ENCODE peak calls at places on chromosomes 11 and 22, in seven cellular contexts. O is vagina, V is A549, Z is heart left ventricle, H is HepG2, J is transverse colon, E is esophagus muscularis mucosa. Y is an unnamed sample.

GRCh38 chr11:127804775-127805446 is 782.4 kb downstream of the ETS1 start:
- DNase-seq in H (no peak), E (no peak), O (no peak), V (no peak), Z (no peak), J (no peak), Y (no peak)

GRCh38 chr22:32531955-32532818 is 57.6 kb downstream of the FBXO7 start:
- DNase-seq in J (peak), E (no peak), H (peak), O (no peak), Z (peak), V (no peak), Y (peak)

GRCh38 chr22:19042285-19043110 is 79.7 kb downstream of the DGCR2 start:
- DNase-seq in Z (no peak), V (no peak), J (no peak), E (no peak), O (no peak), H (no peak), Y (no peak)

GRCh38 chr11:6397156-6397555 is 6.9 kb downstream of the SMPD1 start:
- DNase-seq in H (no peak), Z (no peak), E (no peak), J (no peak), V (no peak), O (no peak), Y (no peak)

GRCh38 chr11:57646756-57647303 is 2.9 kb downstream of the YPEL4 start:
- DNase-seq in O (no peak), Z (no peak), E (no peak), V (no peak), J (no peak), H (no peak), Y (no peak)

GRCh38 chr11:96234866-96235441 is 108.0 kb downstream of the MAML2 start:
- DNase-seq in O (no peak), E (no peak), Z (no peak), H (no peak), J (no peak), V (no peak), Y (no peak)

GRCh38 chr11:108432783-108433182 is 34.5 kb downstream of the C11orf65 start:
- DNase-seq in E (no peak), O (no peak), H (no peak), V (no peak), Z (no peak), J (no peak), Y (peak)

GRCh38 chr11:69245491-69246345 is 48.2 kb upstream of the MYEOV start:
- DNase-seq in Z (peak), V (no peak), E (no peak), J (no peak), O (peak), H (no peak), Y (no peak)

GRCh38 chr11:131300304-131300703 is 70.1 kb upstream of the NTM start:
- DNase-seq in E (no peak), V (no peak), H (no peak), O (no peak), J (no peak), Z (no peak), Y (no peak)

GRCh38 chr11:68200639-68201038 is 12.5 kb downstream of the KMT5B start:
- DNase-seq in H (no peak), J (no peak), O (no peak), V (no peak), Z (no peak), E (no peak), Y (no peak)

GRCh38 chr11:706439-706956 is 467 bp downstream of the EPS8L2 start:
- DNase-seq in H (no peak), V (peak), Z (no peak), O (no peak), E (no peak), J (peak), Y (peak)

GRCh38 chr11:76761959-76762358 is 21.2 kb upstream of the TSKU start:
- DNase-seq in Z (no peak), J (no peak), H (no peak), E (no peak), V (no peak), O (no peak), Y (no peak)

GRCh38 chr11:63553759-63554158 is 9.4 kb downstream of the PLAAT2 start:
- DNase-seq in J (no peak), V (no peak), E (no peak), H (no peak), O (no peak), Z (no peak), Y (no peak)

GRCh38 chr11:2186669-2187266 is 15.2 kb upstream of the TH start:
- DNase-seq in Z (no peak), E (no peak), V (peak), O (no peak), H (peak), J (peak), Y (no peak)

GRCh38 chr22:19061471-19062138 is 60.6 kb downstream of the DGCR2 start:
- DNase-seq in J (no peak), H (no peak), V (no peak), Z (no peak), O (no peak), E (no peak), Y (no peak)

GRCh38 chr11:124832571-124832970 is 32.4 kb upstream of the MSANTD2 start:
- DNase-seq in Z (no peak), H (no peak), V (no peak), O (no peak), E (no peak), J (no peak), Y (no peak)

GRCh38 chr22:46040471-46041465 is 63.8 kb upstream of the WNT7B start:
- DNase-seq in Z (no peak), J (no peak), O (no peak), H (no peak), E (no peak), V (no peak), Y (no peak)

GRCh38 chr11:11552688-11553087 is 69.1 kb downstream of the GALNT18 start:
- DNase-seq in J (peak), Z (no peak), V (no peak), E (no peak), H (no peak), O (no peak), Y (no peak)

GRCh38 chr11:110716361-110716760 is 4.1 kb upstream of the ARHGAP20 start:
- DNase-seq in O (no peak), E (no peak), J (no peak), Z (no peak), H (no peak), V (no peak), Y (no peak)

GRCh38 chr22:33054276-33054675 is 3.9 kb downstream of the SYN3 start:
- DNase-seq in J (no peak), O (no peak), E (no peak), Z (no peak), H (no peak), V (no peak), Y (no peak)

GRCh38 chr11:690738-691633 is 4.0 kb downstream of the DEAF1 start:
- DNase-seq in O (no peak), H (no peak), V (no peak), E (no peak), J (peak), Z (no peak), Y (no peak)

GRCh38 chr11:61891331-61892084 is at the start of gene FADS3:
- DNase-seq in H (peak), J (peak), Z (peak), E (peak), O (no peak), V (peak), Y (peak)
- TF ChIP-seq POLR2A in H (no peak), J (peak), Z (peak), E (peak), O (peak), V (peak), Y (peak)

GRCh38 chr11:78211565-78211964 is 22.8 kb downstream of the USP35 start:
- DNase-seq in O (no peak), H (no peak), E (no peak), V (no peak), Z (no peak), J (no peak), Y (no peak)

GRCh38 chr11:78209478-78209877 is 20.8 kb downstream of the USP35 start:
- DNase-seq in H (no peak), V (no peak), E (no peak), J (no peak), Z (no peak), O (no peak), Y (no peak)

GRCh38 chr11:78208257-78209165 is 19.8 kb downstream of the USP35 start:
- DNase-seq in J (no peak), Z (no peak), H (peak), E (no peak), O (no peak), V (no peak), Y (no peak)

GRCh38 chr11:78207532-78208256 is 19.0 kb downstream of the USP35 start:
- DNase-seq in J (no peak), O (no peak), E (no peak), V (no peak), Z (no peak), H (no peak), Y (no peak)

DNA sequence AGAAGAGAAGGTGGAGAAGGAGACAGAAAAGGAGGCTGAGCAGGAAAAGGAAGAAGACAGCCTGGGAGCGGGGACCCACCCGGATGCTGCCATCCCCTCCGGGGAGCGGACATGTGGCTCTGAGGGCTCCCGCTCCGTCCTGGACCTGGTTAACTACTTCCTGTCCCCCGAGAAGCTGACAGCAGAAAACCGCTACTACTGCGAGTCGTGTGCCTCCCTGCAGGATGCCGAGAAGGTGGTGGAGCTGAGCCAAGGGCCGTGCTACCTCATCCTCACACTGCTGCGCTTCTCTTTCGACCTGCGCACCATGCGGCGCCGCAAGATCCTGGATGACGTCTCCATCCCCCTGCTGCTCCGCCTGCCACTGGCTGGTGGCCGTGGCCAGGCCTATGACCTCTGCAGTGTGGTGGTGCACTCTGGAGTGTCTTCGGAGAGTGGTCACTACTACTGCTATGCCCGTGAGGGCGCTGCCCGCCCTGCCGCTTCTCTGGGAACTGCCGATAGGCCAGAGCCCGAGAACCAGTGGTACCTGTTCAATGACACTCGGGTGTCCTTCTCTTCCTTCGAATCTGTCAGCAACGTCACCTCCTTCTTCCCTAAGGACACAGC is 21.4 kb downstream of the USP35 start:
- DNase-seq in J (no peak), O (no peak), Z (no peak), E (no peak), V (no peak), H (no peak), Y (no peak)
- TF ChIP-seq POLR2A in J (no peak), O (no peak), Z (no peak), E (no peak), V (no peak), H (no peak), Y (no peak)

DNA sequence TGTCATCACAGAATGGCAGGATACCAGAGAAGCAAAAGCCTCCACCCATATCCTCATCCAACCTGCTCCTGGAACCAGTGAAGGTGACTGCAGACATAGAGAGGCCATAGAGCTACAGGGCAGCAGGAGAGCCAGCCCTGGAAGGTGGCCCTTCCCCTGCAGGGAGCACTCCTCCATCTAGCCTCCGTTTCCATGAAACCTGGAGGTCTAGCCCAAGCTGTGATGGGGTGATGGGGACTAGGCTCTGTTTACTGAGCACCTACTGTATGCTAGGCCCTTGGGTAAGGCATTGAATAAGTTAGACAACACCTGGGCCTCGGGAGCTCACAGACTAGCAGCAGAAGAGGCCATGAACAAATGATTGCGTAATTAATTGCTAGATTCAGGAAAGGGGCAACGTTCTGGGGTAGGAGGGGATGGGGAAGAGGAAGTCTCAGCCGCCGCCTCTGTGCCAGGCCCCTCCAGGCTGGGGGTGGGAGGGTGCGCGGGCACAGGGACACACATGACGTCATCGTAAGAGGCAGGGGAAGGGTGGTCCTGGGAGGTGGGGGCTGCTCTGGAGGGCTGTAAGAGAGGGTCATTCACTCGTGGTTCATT is 784 bp upstream of the SYNGR1 start:
- DNase-seq in H (no peak), V (no peak), E (no peak), O (no peak), J (peak), Z (no peak), Y (no peak)
- TF ChIP-seq POLR2A in H (no peak), V (no peak), E (no peak), O (no peak), J (no peak), Z (no peak), Y (no peak)

GRCh38 chr11:121451982-121452608 is at the start of gene SORL1:
- DNase-seq in J (peak), E (no peak), V (peak), Z (peak), H (peak), O (no peak), Y (peak)

GRCh38 chr11:121452609-121453150 is at the start of gene SORL1-AS1:
- DNase-seq in Z (no peak), V (peak), E (no peak), H (no peak), J (peak), O (no peak), Y (no peak)

GRCh38 chr11:121455115-121455514 is 2.3 kb upstream of the SORL1-AS1 start:
- DNase-seq in H (no peak), V (no peak), O (no peak), J (no peak), E (no peak), Z (no peak), Y (no peak)

GRCh38 chr11:121451178-121451981 is 734 bp upstream of the SORL1 start:
- DNase-seq in O (no peak), H (peak), Z (no peak), J (peak), V (no peak), E (no peak), Y (no peak)

GRCh38 chr11:121453589-121454299 is 977 bp upstream of the SORL1-AS1 start:
- DNase-seq in O (no peak), Z (no peak), V (no peak), E (no peak), J (no peak), H (peak), Y (no peak)
- TF ChIP-seq POLR2A in O (no peak), Z (no peak), V (no peak), E (no peak), J (no peak), H (no peak), Y (no peak)

GRCh38 chr11:48056325-48057183 is 76.2 kb downstream of the PTPRJ start:
- DNase-seq in E (no peak), O (no peak), V (no peak), Z (no peak), H (no peak), J (no peak), Y (no peak)

GRCh38 chr11:48058064-48058463 is 77.7 kb downstream of the PTPRJ start:
- DNase-seq in V (no peak), E (no peak), Z (no peak), H (no peak), J (no peak), O (no peak), Y (no peak)

GRCh38 chr11:48055292-48056132 is 75.2 kb downstream of the PTPRJ start:
- DNase-seq in O (no peak), V (no peak), J (peak), E (no peak), H (peak), Z (no peak), Y (no peak)

GRCh38 chr11:48052183-48053040 is 72.1 kb downstream of the PTPRJ start:
- DNase-seq in E (no peak), J (peak), V (no peak), H (no peak), O (no peak), Z (peak), Y (peak)

GRCh38 chr11:48054994-48055291 is 74.6 kb downstream of the PTPRJ start:
- DNase-seq in J (no peak), E (no peak), O (no peak), Z (no peak), H (no peak), V (no peak), Y (no peak)
- TF ChIP-seq POLR2A in J (no peak), E (no peak), O (no peak), Z (no peak), H (no peak), V (no peak), Y (no peak)

DNA sequence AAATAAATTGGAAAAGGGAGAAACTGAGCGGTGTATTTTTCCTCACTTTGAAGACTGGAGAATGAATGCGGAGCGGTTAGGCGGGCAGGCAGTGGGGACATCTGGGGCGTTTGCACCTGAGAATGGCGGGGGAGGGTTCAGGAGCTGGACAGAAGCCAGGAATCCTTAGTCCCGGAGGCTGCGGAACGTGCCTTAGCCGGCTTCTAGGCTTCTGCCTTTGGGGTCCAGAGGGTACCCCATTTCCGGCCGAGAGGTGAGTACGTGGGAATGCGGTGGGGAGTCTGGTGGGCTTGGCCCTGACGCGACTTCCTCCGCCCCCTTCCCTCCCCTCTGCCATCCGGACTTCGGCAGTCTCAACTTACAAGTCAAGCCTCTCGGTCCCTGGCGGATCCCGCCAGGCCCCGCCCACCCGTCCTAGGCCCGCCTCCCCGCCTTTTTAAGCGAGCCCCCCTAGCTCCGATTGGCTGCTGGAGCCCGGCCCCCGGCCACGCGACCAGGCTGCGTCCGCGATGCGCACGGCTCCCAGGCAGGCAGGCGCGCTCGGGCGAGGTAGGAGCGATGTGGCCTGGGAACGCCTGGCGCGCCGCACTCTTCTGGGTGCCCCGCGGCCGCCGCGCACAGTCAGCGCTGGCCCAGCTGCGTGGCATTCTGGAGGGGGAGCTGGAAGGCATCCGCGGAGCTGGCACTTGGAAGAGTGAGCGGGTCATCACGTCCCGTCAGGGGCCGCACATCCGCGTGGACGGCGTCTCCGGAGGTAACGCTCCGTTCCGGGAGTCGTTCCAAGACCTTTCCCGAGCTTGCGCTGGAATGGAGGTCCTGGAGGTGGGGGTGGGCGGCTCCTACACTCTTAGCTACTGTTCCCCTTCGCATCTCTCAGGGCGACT is at the start of gene GCAT:
- DNase-seq in H (peak), Z (peak), J (peak), O (peak), V (peak), E (peak), Y (peak)
- TF ChIP-seq POLR2A in H (peak), Z (peak), J (peak), O (no peak), V (peak), E (peak), Y (peak)

Y was measured in H54.